ENCODE peak calls at places on chromosome 18, in four cellular contexts. One of them, this sample, is unnamed.

GRCh38 chr18:45328762-45329161 is 286.5 kb upstream of the SLC14A2 start:
- DNase-seq in neural crest cell: no peak
- DNase-seq in D341Med: no peak
- DNase-seq in activated T-cell treated with anti-CD3 and anti-CD28 coated beads for 24 hours: no peak
- DNase-seq in this sample: no peak

GRCh38 chr18:73774836-73775509 is 372.7 kb downstream of the FBXO15 start:
- DNase-seq in neural crest cell: no peak
- DNase-seq in D341Med: peak; percentile 74
- DNase-seq in activated T-cell treated with anti-CD3 and anti-CD28 coated beads for 24 hours: no peak
- DNase-seq in this sample: no peak

GRCh38 chr18:26901020-26901419 is 35.5 kb upstream of the AQP4 start:
- DNase-seq in neural crest cell: no peak
- DNase-seq in D341Med: no peak
- DNase-seq in activated T-cell treated with anti-CD3 and anti-CD28 coated beads for 24 hours: no peak
- DNase-seq in this sample: no peak

GRCh38 chr18:34729264-34729663 is 19.2 kb downstream of the DTNA start:
- DNase-seq in neural crest cell: no peak
- DNase-seq in D341Med: peak; percentile 62
- DNase-seq in activated T-cell treated with anti-CD3 and anti-CD28 coated beads for 24 hours: no peak
- DNase-seq in this sample: no peak

GRCh38 chr18:79735071-79735980 is 55.7 kb downstream of the CTDP1 start:
- DNase-seq in neural crest cell: no peak
- DNase-seq in D341Med: no peak
- DNase-seq in activated T-cell treated with anti-CD3 and anti-CD28 coated beads for 24 hours: no peak
- DNase-seq in this sample: no peak

GRCh38 chr18:62258606-62259005 is 66.5 kb upstream of the TNFRSF11A start:
- DNase-seq in neural crest cell: no peak
- DNase-seq in D341Med: no peak
- DNase-seq in activated T-cell treated with anti-CD3 and anti-CD28 coated beads for 24 hours: no peak
- DNase-seq in this sample: no peak

GRCh38 chr18:78738076-78738690 is 241.4 kb upstream of the SALL3 start:
- DNase-seq in neural crest cell: no peak
- DNase-seq in D341Med: no peak
- DNase-seq in activated T-cell treated with anti-CD3 and anti-CD28 coated beads for 24 hours: no peak
- DNase-seq in this sample: no peak

GRCh38 chr18:50909261-50909660 is 30.3 kb downstream of the ME2 start:
- DNase-seq in neural crest cell: no peak
- DNase-seq in D341Med: no peak
- DNase-seq in activated T-cell treated with anti-CD3 and anti-CD28 coated beads for 24 hours: no peak
- DNase-seq in this sample: no peak

GRCh38 chr18:65091737-65092329 is 659.0 kb upstream of the CDH7 start:
- DNase-seq in neural crest cell: no peak
- DNase-seq in D341Med: peak; percentile 43
- DNase-seq in activated T-cell treated with anti-CD3 and anti-CD28 coated beads for 24 hours: no peak
- DNase-seq in this sample: no peak

GRCh38 chr18:5388896-5389295 is 93.4 kb upstream of the ZBTB14 start:
- DNase-seq in neural crest cell: no peak
- DNase-seq in D341Med: no peak
- DNase-seq in activated T-cell treated with anti-CD3 and anti-CD28 coated beads for 24 hours: no peak
- DNase-seq in this sample: no peak

GRCh38 chr18:46211816-46212215 is 107.6 kb downstream of the HAUS1 start:
- DNase-seq in neural crest cell: no peak
- DNase-seq in D341Med: no peak
- DNase-seq in activated T-cell treated with anti-CD3 and anti-CD28 coated beads for 24 hours: no peak
- DNase-seq in this sample: no peak

GRCh38 chr18:59022167-59022945 is 117.3 kb upstream of the SEC11C start:
- DNase-seq in neural crest cell: no peak
- DNase-seq in D341Med: peak; percentile 49
- DNase-seq in activated T-cell treated with anti-CD3 and anti-CD28 coated beads for 24 hours: no peak
- DNase-seq in this sample: no peak

GRCh38 chr18:46916551-46917107 is 678 bp downstream of the PIAS2 start:
- DNase-seq in neural crest cell: peak; percentile 7
- DNase-seq in D341Med: no peak
- DNase-seq in activated T-cell treated with anti-CD3 and anti-CD28 coated beads for 24 hours: no peak
- DNase-seq in this sample: no peak

GRCh38 chr18:64983497-64984238 is 767.1 kb upstream of the CDH7 start:
- DNase-seq in neural crest cell: no peak
- DNase-seq in D341Med: no peak
- DNase-seq in activated T-cell treated with anti-CD3 and anti-CD28 coated beads for 24 hours: no peak
- DNase-seq in this sample: no peak

GRCh38 chr18:65322895-65323294 is 427.9 kb upstream of the CDH7 start:
- DNase-seq in neural crest cell: no peak
- DNase-seq in D341Med: no peak
- DNase-seq in activated T-cell treated with anti-CD3 and anti-CD28 coated beads for 24 hours: no peak
- DNase-seq in this sample: no peak

GRCh38 chr18:79917351-79918088 is 33.9 kb downstream of the SLC66A2 start:
- DNase-seq in neural crest cell: no peak
- DNase-seq in D341Med: peak; percentile 41
- DNase-seq in activated T-cell treated with anti-CD3 and anti-CD28 coated beads for 24 hours: no peak
- DNase-seq in this sample: no peak

GRCh38 chr18:63237911-63238710 is 81.5 kb downstream of the BCL2 start:
- DNase-seq in neural crest cell: peak; percentile 8
- DNase-seq in D341Med: no peak
- DNase-seq in activated T-cell treated with anti-CD3 and anti-CD28 coated beads for 24 hours: no peak
- DNase-seq in this sample: no peak

GRCh38 chr18:54267688-54268087 is 1.6 kb upstream of the POLI start:
- DNase-seq in neural crest cell: no peak
- DNase-seq in D341Med: no peak
- DNase-seq in activated T-cell treated with anti-CD3 and anti-CD28 coated beads for 24 hours: no peak
- DNase-seq in this sample: no peak

GRCh38 chr18:13379062-13379800 is 160.7 kb downstream of the LDLRAD4 start:
- DNase-seq in neural crest cell: no peak
- DNase-seq in D341Med: no peak
- DNase-seq in activated T-cell treated with anti-CD3 and anti-CD28 coated beads for 24 hours: no peak
- DNase-seq in this sample: no peak

GRCh38 chr18:78664851-78665250 is 314.8 kb upstream of the SALL3 start:
- DNase-seq in neural crest cell: no peak
- DNase-seq in D341Med: no peak
- DNase-seq in activated T-cell treated with anti-CD3 and anti-CD28 coated beads for 24 hours: no peak
- DNase-seq in this sample: no peak

GRCh38 chr18:711693-712400 is 583 bp downstream of the ENOSF1 start:
- DNase-seq in neural crest cell: peak; percentile 19
- DNase-seq in D341Med: no peak
- DNase-seq in activated T-cell treated with anti-CD3 and anti-CD28 coated beads for 24 hours: peak; percentile 68
- DNase-seq in this sample: peak; percentile 45

GRCh38 chr18:52481116-52481515 is 141.1 kb downstream of the DCC start:
- DNase-seq in neural crest cell: no peak
- DNase-seq in D341Med: no peak
- DNase-seq in activated T-cell treated with anti-CD3 and anti-CD28 coated beads for 24 hours: no peak
- DNase-seq in this sample: no peak

GRCh38 chr18:28062446-28062845 is 114.5 kb downstream of the CDH2 start:
- DNase-seq in neural crest cell: no peak
- DNase-seq in D341Med: no peak
- DNase-seq in activated T-cell treated with anti-CD3 and anti-CD28 coated beads for 24 hours: no peak
- DNase-seq in this sample: no peak

GRCh38 chr18:61108706-61109105 is 224.5 kb upstream of the CDH20 start:
- DNase-seq in neural crest cell: no peak
- DNase-seq in D341Med: no peak
- DNase-seq in activated T-cell treated with anti-CD3 and anti-CD28 coated beads for 24 hours: no peak
- DNase-seq in this sample: no peak

GRCh38 chr18:79548077-79548450 is 131.5 kb upstream of the CTDP1 start:
- DNase-seq in neural crest cell: no peak
- DNase-seq in D341Med: no peak
- DNase-seq in activated T-cell treated with anti-CD3 and anti-CD28 coated beads for 24 hours: no peak
- DNase-seq in this sample: no peak

GRCh38 chr18:8987250-8987649 is 115.2 kb upstream of the NDUFV2 start:
- DNase-seq in neural crest cell: no peak
- DNase-seq in D341Med: peak; percentile 50
- DNase-seq in activated T-cell treated with anti-CD3 and anti-CD28 coated beads for 24 hours: no peak
- DNase-seq in this sample: no peak

GRCh38 chr18:36843784-36844183 is 14.9 kb downstream of the KIAA1328 start:
- DNase-seq in neural crest cell: no peak
- DNase-seq in D341Med: no peak
- DNase-seq in activated T-cell treated with anti-CD3 and anti-CD28 coated beads for 24 hours: no peak
- DNase-seq in this sample: no peak

GRCh38 chr18:41075212-41075611 is 879.8 kb upstream of the PIK3C3 start:
- DNase-seq in neural crest cell: no peak
- DNase-seq in D341Med: no peak
- DNase-seq in activated T-cell treated with anti-CD3 and anti-CD28 coated beads for 24 hours: no peak
- DNase-seq in this sample: no peak

GRCh38 chr18:12659904-12660605 is 2.1 kb upstream of the SPIRE1 start:
- DNase-seq in neural crest cell: peak; percentile 37
- DNase-seq in D341Med: peak; percentile 73
- DNase-seq in activated T-cell treated with anti-CD3 and anti-CD28 coated beads for 24 hours: no peak
- DNase-seq in this sample: no peak

GRCh38 chr18:42929857-42930256 is 185.6 kb downstream of the RIT2 start:
- DNase-seq in neural crest cell: no peak
- DNase-seq in D341Med: no peak
- DNase-seq in activated T-cell treated with anti-CD3 and anti-CD28 coated beads for 24 hours: no peak
- DNase-seq in this sample: no peak

GRCh38 chr18:10085405-10085804 is 171.6 kb downstream of the VAPA start:
- DNase-seq in neural crest cell: no peak
- DNase-seq in D341Med: no peak
- DNase-seq in activated T-cell treated with anti-CD3 and anti-CD28 coated beads for 24 hours: no peak
- DNase-seq in this sample: no peak

GRCh38 chr18:9989481-9989880 is 75.7 kb downstream of the VAPA start:
- DNase-seq in neural crest cell: no peak
- DNase-seq in D341Med: no peak
- DNase-seq in activated T-cell treated with anti-CD3 and anti-CD28 coated beads for 24 hours: no peak
- DNase-seq in this sample: no peak

GRCh38 chr18:52002600-52002999 is 337.4 kb upstream of the DCC start:
- DNase-seq in neural crest cell: no peak
- DNase-seq in D341Med: no peak
- DNase-seq in activated T-cell treated with anti-CD3 and anti-CD28 coated beads for 24 hours: no peak
- DNase-seq in this sample: no peak

GRCh38 chr18:37264956-37265355 is 300.6 kb downstream of the CELF4 start:
- DNase-seq in neural crest cell: no peak
- DNase-seq in D341Med: no peak
- DNase-seq in activated T-cell treated with anti-CD3 and anti-CD28 coated beads for 24 hours: no peak
- DNase-seq in this sample: no peak

This sample was measured in stimulated activated naive B cell treated with anti-CD40 and anti-IgM and Interleukin-4, amounts not matched to agents 10 μg/mL and 1 μg/mL and 100 μg/mL, for 72 hours.